ENCODE peak calls at places on chromosomes 12 and 14, in six cellular contexts. R is CD8-positive, alpha-beta memory T cell; V is pulmonary artery endothelial cell; W is activated effector memory CD4-positive, alpha-beta T cell treated with Interleukin-2 at 50 U/mL for 16 hours; G is GM04504; S is fibroblast of gingiva. P is an unnamed sample.

GRCh38 chr12:12599750-12600643 is 11.7 kb upstream of the CREBL2 start:
- DNase-seq in G (no peak), W (no peak), S (no peak), V (no peak), R (no peak), P (no peak)

GRCh38 chr14:105138021-105138541 is 30.5 kb downstream of the JAG2 start:
- DNase-seq in R (no peak), G (no peak), S (no peak), V (no peak), W (no peak), P (no peak)

GRCh38 chr12:44774815-44775411 is 101.2 kb downstream of the NELL2 start:
- DNase-seq in G (no peak), S (no peak), W (peak; percentile 34), V (peak; percentile 0), R (peak; percentile 63), P (peak; percentile 63)

GRCh38 chr12:51197736-51198567 is 19.9 kb downstream of the POU6F1 start:
- DNase-seq in S (no peak), G (no peak), R (no peak), W (no peak), V (no peak), P (no peak)

GRCh38 chr12:89350661-89351488 is 1.4 kb downstream of the DUSP6 start:
- DNase-seq in V (no peak), S (peak; percentile 12), G (no peak), R (peak; percentile 26), W (no peak), P (no peak)

GRCh38 chr12:78120866-78121590 is 290.3 kb downstream of the NAV3 start:
- DNase-seq in V (peak; percentile 10), W (no peak), G (no peak), S (peak; percentile 54), R (no peak), P (no peak)

GRCh38 chr14:95915326-95915725 is 38.7 kb downstream of the TUNAR start:
- DNase-seq in R (no peak), V (no peak), W (no peak), S (no peak), G (no peak), P (no peak)

GRCh38 chr14:95796846-95797245 is 79.8 kb upstream of the TUNAR start:
- DNase-seq in S (no peak), W (no peak), V (no peak), G (no peak), R (no peak), P (no peak)

GRCh38 chr12:46154221-46154975 is 114.4 kb downstream of the SLC38A1 start:
- DNase-seq in V (peak; percentile 27), G (peak; percentile 35), W (no peak), S (no peak), R (no peak), P (no peak)

GRCh38 chr14:57136669-57137068 is 132.0 kb downstream of the EXOC5 start:
- DNase-seq in V (no peak), G (no peak), R (no peak), W (no peak), S (no peak), P (no peak)

P was measured in naive thymus-derived CD8-positive, alpha-beta T cell.